ENCODE peak calls at places on chromosomes 13 and 19, in four cellular contexts. G is GM23338, A is SK-N-SH, N is spleen. S is an unnamed sample.

GRCh38 chr19:13506550-13506878 is 235 bp upstream of the CACNA1A start:
- DNase-seq in A (no peak), N (no peak), G (peak; percentile 58), S (no peak)

GRCh38 chr19:34214040-34214439 is 40.3 kb upstream of the GARRE1 start:
- DNase-seq in G (no peak), N (no peak), A (no peak), S (no peak)

GRCh38 chr19:4052993-4053422 is 13.7 kb downstream of the ZBTB7A start:
- DNase-seq in A (no peak), N (no peak), G (no peak), S (no peak)

GRCh38 chr19:49058592-49058991 is 1.0 kb upstream of the CGB7 start:
- DNase-seq in G (no peak), A (peak; percentile 66), N (no peak), S (no peak)

GRCh38 chr13:26867451-26868067 is 107.0 kb upstream of the GPR12 start:
- DNase-seq in N (no peak), A (no peak), G (peak; percentile 39), S (no peak)

GRCh38 chr19:18264428-18264827 is 9.8 kb downstream of the IQCN start:
- DNase-seq in N (no peak), A (no peak), G (no peak), S (no peak)

GRCh38 chr13:93388701-93389100 is 162.1 kb downstream of the GPC6 start:
- DNase-seq in N (no peak), A (no peak), G (no peak), S (no peak)

GRCh38 chr13:59527500-59527899 is 636.2 kb downstream of the DIAPH3 start:
- DNase-seq in A (no peak), N (no peak), G (no peak), S (no peak)

GRCh38 chr13:43376596-43376995 is 353.2 kb downstream of the DNAJC15 start:
- DNase-seq in A (no peak), G (no peak), N (no peak), S (no peak)

GRCh38 chr13:51955281-51955771 is 55.9 kb downstream of the ATP7B start:
- DNase-seq in N (no peak), G (no peak), A (no peak), S (no peak)

GRCh38 chr13:105410602-105411001 is 1124.9 kb downstream of the EFNB2 start:
- DNase-seq in G (peak; percentile 82), N (peak; percentile 75), A (peak; percentile 3), S (peak; percentile 67)

GRCh38 chr19:56477429-56478338 is 539 bp upstream of the ZNF667 start:
- DNase-seq in A (peak; percentile 98), G (peak; percentile 87), N (peak; percentile 93), S (peak; percentile 59)

GRCh38 chr13:66974174-66974573 is 256.0 kb downstream of the PCDH9 start:
- DNase-seq in N (no peak), A (no peak), G (peak; percentile 37), S (no peak)

GRCh38 chr13:107883561-107884175 is 331.7 kb downstream of the LIG4 start:
- DNase-seq in A (no peak), N (no peak), G (no peak), S (no peak)

GRCh38 chr13:98142427-98143156 is at the start of gene FARP1:
- DNase-seq in A (peak; percentile 95), G (peak; percentile 89), N (peak; percentile 86), S (peak; percentile 88)

DNA sequence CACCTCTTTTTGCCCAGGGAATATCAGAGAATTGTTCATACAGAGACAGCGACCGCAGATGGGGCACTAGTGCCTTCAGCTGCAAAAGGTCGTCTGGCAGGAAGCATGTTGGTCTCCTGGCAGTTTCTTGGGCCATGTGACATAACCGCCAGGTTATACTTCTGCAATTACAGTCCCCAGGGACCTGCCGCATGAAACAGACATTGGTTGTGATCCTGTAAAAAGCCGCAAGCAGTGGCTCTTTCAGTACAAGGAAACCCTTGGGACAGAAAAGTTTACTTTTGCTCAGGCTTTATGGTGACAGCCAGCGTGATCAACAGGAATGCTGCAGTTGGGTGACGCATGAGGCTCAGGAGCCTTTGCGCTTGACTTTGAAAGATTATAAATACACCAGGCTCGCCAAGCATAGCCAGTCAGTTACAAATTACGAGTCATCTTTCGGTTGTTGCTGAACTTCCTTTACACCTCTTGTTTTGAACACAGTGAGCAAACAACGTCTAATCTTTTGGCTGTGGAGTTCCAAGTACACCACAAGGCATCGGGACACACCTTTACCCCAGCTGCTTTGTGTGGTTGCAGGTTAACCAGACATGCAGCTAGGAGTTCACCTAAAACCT is 50.5 kb upstream of the UBE2L5 start:
- DNase-seq in G (no peak), A (no peak), N (peak; percentile 90), S (peak; percentile 71)
- TF ChIP-seq POLR2AphosphoS5 in G (no peak), A (no peak), N (peak; percentile 80), S (peak; percentile 91)

GRCh38 chr13:80339841-80340642 is 884 bp downstream of the SPRY2 start:
- DNase-seq in A (peak; percentile 60), N (peak; percentile 88), G (peak; percentile 31), S (peak; percentile 46)
- TF ChIP-seq POLR2AphosphoS5 in A (no peak), N (peak; percentile 57), G (no peak), S (no peak)

GRCh38 chr13:49400755-49401659 is 42.9 kb downstream of the CAB39L start:
- DNase-seq in A (peak; percentile 5), G (peak; percentile 27), N (no peak), S (peak; percentile 45)
- TF ChIP-seq POLR2AphosphoS5 in A (no peak), G (no peak), N (no peak), S (peak; percentile 91)

GRCh38 chr19:17211547-17212446 is 3.4 kb upstream of the USE1 start:
- DNase-seq in N (peak; percentile 76), A (no peak), G (no peak), S (no peak)

GRCh38 chr19:17216058-17216670 is 1.0 kb downstream of the USE1 start:
- DNase-seq in A (peak; percentile 66), G (no peak), N (peak; percentile 82), S (no peak)

GRCh38 chr19:17213334-17213733 is 1.8 kb upstream of the USE1 start:
- DNase-seq in N (peak; percentile 72), A (no peak), G (no peak), S (no peak)

GRCh38 chr19:17214531-17215124 is 529 bp upstream of the USE1 start:
- DNase-seq in A (peak; percentile 62), N (peak; percentile 75), G (peak; percentile 56), S (no peak)

DNA sequence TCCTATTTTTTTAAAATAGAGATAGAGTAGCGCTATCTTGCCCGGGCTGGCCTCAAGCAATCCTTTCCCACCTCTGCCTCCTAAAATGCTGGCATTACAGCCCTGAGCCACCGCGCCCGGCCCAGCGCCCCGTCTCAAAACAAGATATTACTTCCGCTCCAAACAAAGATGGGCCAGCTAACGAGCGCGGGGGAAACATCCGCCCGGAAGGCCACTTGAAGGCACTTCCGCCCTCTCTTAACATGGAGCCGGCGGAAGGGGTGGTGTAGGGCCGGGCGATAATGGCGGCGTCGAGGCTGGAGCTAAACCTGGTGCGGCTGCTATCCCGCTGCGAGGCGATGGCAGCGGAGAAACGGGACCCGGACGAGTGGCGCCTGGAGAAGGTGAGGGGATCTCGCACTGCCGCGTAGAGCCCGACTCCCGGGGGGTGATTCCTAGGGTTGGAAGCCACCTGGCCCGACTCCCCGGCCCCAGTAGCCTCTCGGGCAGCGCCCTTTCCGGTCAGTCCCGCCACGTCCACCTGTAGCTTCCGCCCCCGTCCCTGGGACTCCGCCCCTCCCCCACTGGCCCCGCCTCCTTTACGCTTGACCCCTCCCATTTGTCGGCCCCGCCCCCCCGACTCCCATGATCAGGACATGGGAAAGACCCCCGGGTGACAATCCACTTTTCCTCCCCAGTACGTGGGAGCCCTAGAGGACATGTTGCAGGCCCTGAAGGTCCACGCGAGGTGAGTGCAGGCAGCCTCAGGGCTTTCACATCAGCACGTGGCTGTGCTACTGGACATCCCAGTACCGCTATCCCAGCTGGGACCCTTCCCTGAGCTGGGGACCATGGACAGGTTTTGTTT is at the start of gene USE1:
- DNase-seq in N (peak; percentile 97), G (peak; percentile 98), A (peak; percentile 97), S (peak; percentile 93)
- TF ChIP-seq POLR2AphosphoS5 in N (peak; percentile 95), G (peak; percentile 68), A (peak; percentile 93), S (peak; percentile 73)

S was measured in stomach.